ENCODE peak calls at places on chromosomes 12 and 14, in five cellular contexts. One of them, this sample, is unnamed.

GRCh38 chr12:62691309-62691708 is 224.7 kb downstream of the MON2 start:
- DNase-seq in H1: no peak
- DNase-seq in HCT116: no peak
- DNase-seq in HepG2: no peak
- DNase-seq in K562: no peak
- DNase-seq in this sample: no peak

GRCh38 chr14:86022031-86022629 is 492.2 kb downstream of the FLRT2 start:
- DNase-seq in H1: no peak
- DNase-seq in HCT116: no peak
- DNase-seq in HepG2: no peak
- DNase-seq in K562: no peak
- DNase-seq in this sample: no peak

GRCh38 chr12:58671196-58671595 is 249.1 kb downstream of the LRIG3 start:
- DNase-seq in H1: no peak
- DNase-seq in HCT116: no peak
- DNase-seq in HepG2: no peak
- DNase-seq in K562: no peak
- DNase-seq in this sample: no peak

GRCh38 chr14:77509366-77509765 is 10.8 kb upstream of the ISM2 start:
- DNase-seq in H1: no peak
- DNase-seq in HCT116: no peak
- DNase-seq in HepG2: no peak
- DNase-seq in K562: no peak
- DNase-seq in this sample: no peak

GRCh38 chr14:74582910-74583581 is 29.0 kb downstream of the LTBP2 start:
- DNase-seq in H1: no peak
- DNase-seq in HCT116: no peak
- DNase-seq in HepG2: no peak
- DNase-seq in K562: no peak
- DNase-seq in this sample: no peak

GRCh38 chr12:117875652-117876491 is 92.9 kb downstream of the KSR2 start:
- DNase-seq in H1: peak; percentile 85
- DNase-seq in HCT116: no peak
- DNase-seq in HepG2: no peak
- DNase-seq in K562: peak; percentile 12
- DNase-seq in this sample: peak; percentile 70

GRCh38 chr14:46596236-46596635 is 55.3 kb downstream of the RPL10L start:
- DNase-seq in H1: no peak
- DNase-seq in HCT116: no peak
- DNase-seq in HepG2: no peak
- DNase-seq in K562: no peak
- DNase-seq in this sample: no peak

GRCh38 chr12:25653487-25654175 is 100.5 kb upstream of the LMNTD1 start:
- DNase-seq in H1: no peak
- DNase-seq in HCT116: no peak
- DNase-seq in HepG2: no peak
- DNase-seq in K562: no peak
- DNase-seq in this sample: no peak

GRCh38 chr12:15495742-15496141 is 173.4 kb downstream of the PTPRO start:
- DNase-seq in H1: no peak
- DNase-seq in HCT116: no peak
- DNase-seq in HepG2: no peak
- DNase-seq in K562: no peak
- DNase-seq in this sample: no peak

DNA sequence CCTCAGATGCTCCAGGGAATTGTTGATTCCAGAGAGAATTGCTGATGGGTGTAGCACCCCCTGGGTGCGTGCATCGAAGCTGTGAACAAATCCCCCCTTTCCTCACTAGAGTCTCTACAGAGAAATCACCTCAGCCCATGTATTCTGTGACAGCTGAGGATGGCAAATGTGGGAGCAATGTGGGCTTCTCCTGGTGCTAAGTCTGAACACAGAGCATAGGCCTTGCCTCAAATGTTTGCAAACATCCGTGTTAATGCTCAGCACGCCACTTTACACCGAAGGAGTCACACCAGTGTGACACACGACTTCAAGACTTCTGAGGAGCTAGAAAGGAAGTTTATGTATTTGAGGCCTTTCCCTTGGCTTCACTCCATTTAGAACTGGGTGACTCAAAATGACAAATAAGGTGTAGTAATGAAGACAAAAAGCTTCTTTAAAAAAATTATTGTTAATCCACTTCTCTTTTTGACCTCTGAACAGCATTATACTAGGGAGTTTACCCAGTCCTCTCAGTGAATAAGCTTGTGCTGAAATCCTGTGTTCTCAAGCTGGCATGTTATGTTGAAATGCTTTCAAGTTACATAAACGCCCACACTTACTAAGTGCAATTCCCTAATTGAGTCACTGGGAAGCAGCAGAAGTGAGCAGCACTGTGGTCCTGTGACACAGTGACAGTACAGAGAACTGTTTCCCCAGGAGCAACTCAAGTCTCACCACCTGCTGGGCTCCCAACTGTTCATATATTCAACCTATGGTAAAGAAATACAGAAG is 92.9 kb downstream of the FAR2 start:
- DNase-seq in H1: no peak
- DNase-seq in HCT116: peak; percentile 49
- DNase-seq in HepG2: peak; percentile 37
- DNase-seq in K562: peak; percentile 25
- DNase-seq in this sample: no peak
- H3K4me1 ChIP-seq in H1: peaks cover 13% of the 10 kb centered on the region
- H3K4me1 ChIP-seq in HCT116: peaks cover 3% of the 10 kb centered on the region
- H3K4me1 ChIP-seq in HepG2: no peaks in the 10 kb centered on the region
- H3K4me1 ChIP-seq in K562: no peaks in the 10 kb centered on the region
- H3K4me1 ChIP-seq in this sample: peaks cover 3% of the 10 kb centered on the region

GRCh38 chr12:88375960-88376305 is 204.3 kb downstream of the KITLG start:
- DNase-seq in H1: no peak
- DNase-seq in HCT116: no peak
- DNase-seq in HepG2: no peak
- DNase-seq in K562: no peak
- DNase-seq in this sample: no peak

GRCh38 chr12:88377973-88378372 is 202.3 kb downstream of the KITLG start:
- DNase-seq in H1: no peak
- DNase-seq in HCT116: no peak
- DNase-seq in HepG2: no peak
- DNase-seq in K562: no peak
- DNase-seq in this sample: no peak

GRCh38 chr12:88371416-88372183 is 208.7 kb downstream of the KITLG start:
- DNase-seq in H1: no peak
- DNase-seq in HCT116: no peak
- DNase-seq in HepG2: no peak
- DNase-seq in K562: peak; percentile 11
- DNase-seq in this sample: no peak

DNA sequence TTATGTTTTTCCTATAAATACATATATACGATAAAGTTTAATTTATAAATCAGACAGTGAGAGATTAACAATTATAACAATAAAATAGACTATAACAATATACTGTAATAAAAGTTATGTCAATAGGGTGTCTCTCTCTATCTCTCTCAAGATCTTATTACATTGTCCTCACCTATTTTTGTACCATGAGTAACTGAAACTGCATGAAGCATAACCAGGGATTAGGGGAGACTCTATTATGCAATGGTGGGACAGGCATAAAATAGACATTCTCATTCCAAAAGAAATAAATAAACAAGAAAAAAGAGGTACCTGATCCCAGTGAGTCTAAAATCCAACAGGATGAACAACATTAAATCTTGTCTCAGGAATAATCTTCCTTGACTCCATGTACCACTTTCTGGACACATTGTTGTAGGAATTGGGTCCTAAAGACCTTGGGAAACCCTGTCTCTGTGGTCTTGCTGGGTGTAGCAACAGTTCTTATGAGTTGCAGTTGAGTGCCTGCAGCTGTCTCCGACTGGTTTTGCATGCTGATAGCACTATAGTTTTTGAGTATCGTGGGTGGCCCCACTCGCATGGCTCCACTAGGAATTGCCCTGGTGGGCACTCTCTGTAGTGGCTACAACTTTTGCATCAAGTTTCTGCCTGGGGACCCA is 204.8 kb downstream of the KITLG start:
- DNase-seq in H1: no peak
- DNase-seq in HCT116: no peak
- DNase-seq in HepG2: no peak
- DNase-seq in K562: no peak
- DNase-seq in this sample: no peak
- TF ChIP-seq ZNF274 in H1: no peak
- TF ChIP-seq ZNF274 in HCT116: no peak
- TF ChIP-seq ZNF274 in HepG2: no peak
- TF ChIP-seq ZNF274 in K562: no peak
- TF ChIP-seq ZNF274 in this sample: no peak

DNA sequence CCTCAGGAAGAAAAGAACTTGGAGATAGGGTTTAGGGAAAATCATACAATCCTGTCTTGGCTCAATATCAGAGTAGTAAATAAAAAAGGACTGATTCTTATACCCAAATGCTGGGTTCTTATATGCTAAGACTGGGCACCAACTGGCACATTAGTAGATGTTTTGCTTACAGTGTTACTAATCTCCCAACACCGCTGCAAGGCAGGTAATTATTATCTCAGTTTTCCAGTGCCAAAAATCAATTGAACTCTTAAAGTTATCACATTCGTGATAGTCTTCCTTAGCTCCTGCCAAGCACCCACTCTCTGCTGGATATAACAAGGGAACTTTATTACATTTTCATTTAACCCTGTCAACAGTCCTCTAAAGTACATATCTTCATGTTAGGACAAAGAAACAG is 25.0 kb upstream of the HIGD1C start:
- DNase-seq in H1: no peak
- DNase-seq in HCT116: no peak
- DNase-seq in HepG2: no peak
- DNase-seq in K562: no peak
- DNase-seq in this sample: no peak
- H3K4me1 ChIP-seq in H1: peaks cover 3% of the 10 kb centered on the region
- H3K4me1 ChIP-seq in HCT116: peaks cover 18% of the 10 kb centered on the region
- H3K4me1 ChIP-seq in HepG2: peaks cover 72% of the 10 kb centered on the region
- H3K4me1 ChIP-seq in K562: peaks cover 3% of the 10 kb centered on the region
- H3K4me1 ChIP-seq in this sample: no peaks in the 10 kb centered on the region

GRCh38 chr12:89949457-89950195 is 241.0 kb upstream of the ATP2B1 start:
- DNase-seq in H1: no peak
- DNase-seq in HCT116: no peak
- DNase-seq in HepG2: peak; percentile 9
- DNase-seq in K562: peak; percentile 6
- DNase-seq in this sample: no peak
- TF ChIP-seq ZNF274 in H1: no peak
- TF ChIP-seq ZNF274 in HCT116: no peak
- TF ChIP-seq ZNF274 in HepG2: no peak
- TF ChIP-seq ZNF274 in K562: no peak
- TF ChIP-seq ZNF274 in this sample: no peak

GRCh38 chr12:6868211-6869048 is 1.1 kb downstream of the TPI1 start:
- DNase-seq in H1: peak; percentile 52
- DNase-seq in HCT116: no peak
- DNase-seq in HepG2: no peak
- DNase-seq in K562: peak; percentile 36
- DNase-seq in this sample: no peak

GRCh38 chr12:6869049-6870021 is 2.0 kb downstream of the TPI1 start:
- DNase-seq in H1: peak; percentile 97
- DNase-seq in HCT116: peak; percentile 64
- DNase-seq in HepG2: peak; percentile 77
- DNase-seq in K562: peak; percentile 85
- DNase-seq in this sample: peak; percentile 99

GRCh38 chr12:6872073-6873048 is 742 bp downstream of the SPSB2 start:
- DNase-seq in H1: peak; percentile 98
- DNase-seq in HCT116: peak; percentile 49
- DNase-seq in HepG2: peak; percentile 72
- DNase-seq in K562: peak; percentile 89
- DNase-seq in this sample: peak; percentile 95

GRCh38 chr12:6873094-6874006 is at the start of gene SPSB2:
- DNase-seq in H1: peak; percentile 100
- DNase-seq in HCT116: peak; percentile 89
- DNase-seq in HepG2: peak; percentile 94
- DNase-seq in K562: peak; percentile 96
- DNase-seq in this sample: peak; percentile 100

GRCh38 chr12:6871052-6871957 is 1.8 kb downstream of the SPSB2 start:
- DNase-seq in H1: peak; percentile 58
- DNase-seq in HCT116: peak; percentile 56
- DNase-seq in HepG2: no peak
- DNase-seq in K562: peak; percentile 71
- DNase-seq in this sample: no peak
- H3K4me1 ChIP-seq in H1: peaks cover 6% of the 10 kb centered on the region
- H3K4me1 ChIP-seq in HCT116: peaks cover 28% of the 10 kb centered on the region
- H3K4me1 ChIP-seq in HepG2: peaks cover 55% of the 10 kb centered on the region
- H3K4me1 ChIP-seq in K562: peaks cover 62% of the 10 kb centered on the region
- H3K4me1 ChIP-seq in this sample: peaks cover 33% of the 10 kb centered on the region

GRCh38 chr14:68297871-68298468 is 478.4 kb downstream of the RAD51B start:
- DNase-seq in H1: peak; percentile 52
- DNase-seq in HCT116: no peak
- DNase-seq in HepG2: peak; percentile 49
- DNase-seq in K562: no peak
- DNase-seq in this sample: peak; percentile 32
- TF ChIP-seq ZNF274 in H1: no peak
- TF ChIP-seq ZNF274 in HCT116: no peak
- TF ChIP-seq ZNF274 in HepG2: no peak
- TF ChIP-seq ZNF274 in K562: no peak
- TF ChIP-seq ZNF274 in this sample: no peak